ENCODE peak calls at places on chromosomes 11 and 22, in four cellular contexts. S is Peyer's patch; Q is CD4-positive, alpha-beta memory T cell; X is lung. K is an unnamed sample.

GRCh38 chr11:112564228-112564955 is 303.7 kb upstream of the PLET1 start:
- DNase-seq in S (no peak), Q (no peak), X (no peak), K (no peak)

GRCh38 chr22:38046070-38046748 is 11.0 kb upstream of the PICK1 start:
- DNase-seq in S (no peak), Q (no peak), X (no peak), K (no peak)

GRCh38 chr11:76763573-76764348 is 19.4 kb upstream of the TSKU start:
- DNase-seq in S (no peak), Q (no peak), X (no peak), K (no peak)

GRCh38 chr11:57763568-57763967 is 2.0 kb downstream of the CTNND1 start:
- DNase-seq in S (no peak), Q (no peak), X (no peak), K (no peak)

GRCh38 chr11:65205602-65205967 is 23.9 kb downstream of the CAPN1 start:
- DNase-seq in S (peak), Q (no peak), X (no peak), K (no peak)

GRCh38 chr11:35969089-35970046 is 25.5 kb downstream of the LDLRAD3 start:
- DNase-seq in S (no peak), Q (no peak), X (peak), K (no peak)

GRCh38 chr22:37433786-37434185 is 6.5 kb upstream of the ELFN2 start:
- DNase-seq in S (no peak), Q (no peak), X (no peak), K (no peak)

GRCh38 chr22:23760056-23760455 is 2.7 kb upstream of the C22orf15 start:
- DNase-seq in S (no peak), Q (no peak), X (no peak), K (no peak)

GRCh38 chr22:31126128-31126868 is 3.5 kb downstream of the INPP5J start:
- DNase-seq in S (no peak), Q (no peak), X (no peak), K (no peak)

GRCh38 chr11:69035959-69036340 is 12.8 kb upstream of the TPCN2 start:
- DNase-seq in S (no peak), Q (no peak), X (no peak), K (peak)

DNA sequence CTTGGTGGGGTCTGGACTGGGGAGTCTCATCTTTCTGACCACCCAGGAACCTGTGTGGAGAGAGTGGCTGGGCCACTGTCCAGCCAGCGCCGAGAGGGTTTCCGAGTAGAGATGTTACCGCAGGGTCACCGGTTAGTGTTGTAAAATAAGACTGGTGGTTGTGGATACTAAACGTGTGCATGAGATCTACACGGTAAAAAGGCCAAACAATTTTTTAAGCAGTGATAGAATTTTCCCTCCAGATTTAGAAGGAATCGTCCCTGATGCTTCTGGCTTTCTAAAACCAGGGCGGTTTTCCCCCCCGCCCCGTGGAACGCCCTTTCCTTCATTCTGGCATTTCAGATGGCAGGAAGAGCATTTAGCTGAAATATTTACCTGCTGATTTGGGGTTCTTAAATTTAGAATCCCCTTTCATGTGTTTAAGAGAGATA is 72.6 kb upstream of the PPARA start:
- DNase-seq in S (peak), Q (no peak), X (no peak), K (no peak)
- H3K4me3 ChIP-seq in S (no peak), Q (no peak), X (no peak), K (no peak)

DNA sequence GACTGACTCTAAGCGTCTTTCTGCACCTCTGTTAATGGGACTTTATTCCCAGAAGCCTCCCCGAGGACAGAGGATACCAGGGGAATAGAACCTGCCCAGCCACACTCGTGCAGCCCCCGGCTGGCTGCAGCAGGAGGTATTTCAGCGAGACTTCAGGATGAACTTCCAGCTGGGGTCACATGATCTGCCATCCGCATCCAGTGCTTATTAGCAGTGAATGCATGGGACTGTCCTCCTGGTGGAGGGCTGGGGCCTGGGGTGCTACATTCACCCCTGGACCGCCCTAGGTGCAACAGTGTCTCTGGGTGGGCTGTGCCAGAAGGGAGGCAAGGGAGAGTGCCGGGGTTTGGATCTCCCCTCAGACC is 1.6 kb downstream of the DUSP8 start:
- DNase-seq in S (no peak), Q (no peak), X (no peak), K (no peak)
- H3K4me3 ChIP-seq in S (no peak), Q (peak), X (no peak), K (no peak)

DNA sequence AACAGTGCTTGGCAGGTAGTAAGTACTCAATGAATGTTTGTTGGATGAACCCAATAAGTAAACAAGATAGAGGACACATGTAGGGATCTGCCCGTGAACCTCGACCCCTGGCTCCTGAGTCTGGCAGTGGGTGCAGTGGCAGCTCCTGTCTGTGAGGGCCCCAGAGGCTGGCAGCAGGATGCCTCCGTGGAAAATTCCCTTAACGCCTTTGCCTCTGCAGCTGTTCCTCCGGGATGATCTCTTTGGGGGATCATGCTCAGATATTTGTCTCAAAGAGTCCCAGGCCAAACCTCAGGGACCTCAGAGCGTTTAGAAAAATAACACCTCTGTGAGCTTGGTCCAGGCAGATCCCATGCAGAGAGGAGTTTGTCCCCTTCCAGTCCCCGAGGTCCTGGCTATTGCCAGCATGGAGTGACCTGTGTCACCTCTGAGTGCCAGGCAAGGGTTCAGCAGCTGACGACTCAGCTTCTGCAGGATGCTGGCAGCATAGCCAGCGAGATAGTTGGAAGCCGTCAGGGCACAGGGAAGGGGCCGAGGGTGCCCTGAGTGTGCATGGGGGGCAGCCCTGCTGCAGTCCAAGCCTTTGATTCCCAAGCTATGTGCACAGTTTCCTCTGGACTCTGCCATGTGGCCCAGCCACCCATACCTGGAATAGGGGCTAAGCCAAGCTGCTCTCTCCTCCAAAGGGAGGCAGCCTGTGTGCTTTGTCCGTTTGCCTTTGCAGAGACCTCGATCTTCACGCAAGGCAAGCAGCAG is 613 bp upstream of the MCHR1 start:
- DNase-seq in S (no peak), Q (no peak), X (no peak), K (no peak)
- H3K4me3 ChIP-seq in S (no peak), Q (no peak), X (no peak), K (no peak)

DNA sequence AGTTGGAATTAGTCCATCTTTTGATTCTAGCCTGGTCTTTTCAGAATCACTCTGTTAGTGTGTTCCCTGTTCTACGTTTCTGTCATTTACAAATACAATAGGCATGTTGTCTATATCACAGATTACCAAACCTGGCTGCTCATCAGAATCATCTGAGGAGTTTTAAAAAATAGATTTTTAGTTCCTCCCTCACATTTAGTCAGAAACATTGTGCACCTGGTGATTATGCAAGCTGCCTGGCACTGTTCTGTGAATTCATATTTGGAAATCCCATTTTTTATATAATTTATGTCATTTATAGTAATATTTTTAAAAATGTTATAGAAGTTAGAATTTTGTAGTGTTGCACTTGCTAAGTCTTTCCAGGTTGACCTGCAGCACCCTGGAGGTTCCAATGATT is 107.3 kb downstream of the PDE3B start:
- DNase-seq in S (no peak), Q (no peak), X (no peak), K (no peak)
- H3K4me3 ChIP-seq in S (no peak), Q (no peak), X (no peak), K (no peak)

GRCh38 chr11:17694711-17695110 is 24.7 kb upstream of the MYOD1 start:
- DNase-seq in S (no peak), Q (no peak), X (no peak), K (no peak)

GRCh38 chr11:17693531-17693930 is 25.8 kb upstream of the MYOD1 start:
- DNase-seq in S (no peak), Q (no peak), X (no peak), K (no peak)

GRCh38 chr11:17696741-17697140 is 22.6 kb upstream of the MYOD1 start:
- DNase-seq in S (no peak), Q (no peak), X (no peak), K (no peak)

GRCh38 chr11:17697175-17697949 is 22.0 kb upstream of the MYOD1 start:
- DNase-seq in S (no peak), Q (no peak), X (no peak), K (no peak)

DNA sequence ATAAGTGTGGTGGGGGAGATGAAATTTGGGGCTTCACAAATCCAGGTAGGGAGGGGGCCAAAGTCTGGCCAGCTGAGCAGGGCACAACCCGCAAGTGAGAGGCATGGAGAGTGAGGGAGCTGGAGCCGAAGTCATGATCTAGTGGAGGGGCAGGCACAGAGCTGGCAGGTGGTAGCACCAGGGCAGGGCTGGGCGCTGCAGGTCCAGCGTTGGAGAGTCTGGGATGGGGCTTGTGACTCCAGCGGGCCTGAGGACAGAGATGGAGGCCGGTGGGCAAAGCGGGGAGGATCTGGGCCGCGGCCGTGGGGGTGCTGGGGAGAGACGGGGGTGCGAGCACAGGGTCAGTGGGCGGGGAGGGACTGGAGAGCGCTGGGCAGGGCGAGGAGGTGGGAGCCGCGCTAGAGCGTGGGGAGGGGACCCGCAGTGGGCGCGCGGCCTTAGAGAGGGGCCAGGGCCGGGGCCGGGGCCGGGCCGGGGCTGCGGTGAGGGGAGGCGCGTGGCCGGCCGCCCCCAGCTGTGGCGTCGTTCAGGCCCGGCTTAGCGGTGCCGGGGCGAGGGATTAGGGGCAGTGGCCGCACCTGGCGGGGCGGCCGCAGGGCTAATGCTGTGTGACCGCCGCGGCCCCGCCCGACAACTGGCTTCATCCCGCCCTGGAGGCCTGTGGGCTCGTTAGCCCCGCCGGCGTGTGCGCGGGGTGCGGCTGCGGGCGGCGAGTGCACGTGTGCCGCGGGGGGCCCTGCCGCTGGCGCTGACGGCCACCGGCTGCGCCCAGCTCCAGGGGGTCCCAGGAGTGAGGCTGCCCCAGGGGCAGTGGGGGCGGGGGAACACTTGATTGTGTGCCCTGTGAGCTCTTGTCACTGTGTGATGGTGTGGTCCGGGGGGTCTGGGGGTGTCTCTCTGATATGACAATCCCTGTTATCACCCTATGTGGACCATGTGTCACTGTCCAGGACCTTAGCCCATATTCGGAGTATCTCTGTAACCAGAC is 23.6 kb upstream of the MYOD1 start:
- DNase-seq in S (no peak), Q (no peak), X (no peak), K (no peak)
- H3K4me3 ChIP-seq in S (no peak), Q (no peak), X (no peak), K (no peak)